ENCODE peak calls at places on chromosome 12, in eight cellular contexts. U is stimulated activated CD4-positive, alpha-beta T cell treated with anti-CD3 and anti-CD28 coated beads, TNF-alpha, amount 100 ng/mL, for 24 hours; S is SK-N-DZ; E is KBM-7; M is amniotic stem cell; X is M059J; V is thyroid gland; I is effector CD4-positive, alpha-beta T cell. P is an unnamed sample.

GRCh38 chr12:14828896-14829295 is 14.4 kb downstream of the ART4 start:
- DNase-seq in X (no peak), S (peak; percentile 22), U (no peak), E (no peak), I (no peak), M (no peak), V (no peak), P (no peak)

GRCh38 chr12:46493352-46494209 is 121.0 kb upstream of the SLC38A2 start:
- DNase-seq in V (no peak), S (no peak), I (no peak), E (no peak), M (no peak), X (no peak), U (no peak), P (no peak)

GRCh38 chr12:119020377-119021360 is 39.3 kb downstream of the SRRM4 start:
- DNase-seq in X (peak; percentile 9), E (peak; percentile 54), U (no peak), I (no peak), S (peak; percentile 17), V (peak; percentile 19), M (no peak), P (no peak)

GRCh38 chr12:58087428-58088117 is 146.2 kb downstream of the ATP23 start:
- DNase-seq in S (no peak), M (no peak), E (no peak), U (no peak), I (no peak), X (no peak), V (no peak), P (no peak)

GRCh38 chr12:28374556-28374955 is 184.3 kb downstream of the CCDC91 start:
- DNase-seq in M (peak; percentile 8), V (no peak), S (no peak), E (no peak), I (no peak), U (no peak), X (peak; percentile 28), P (no peak)

GRCh38 chr12:126545411-126545810 is 1480.2 kb downstream of the AACS start:
- DNase-seq in E (no peak), I (no peak), V (no peak), X (no peak), M (no peak), S (no peak), U (no peak), P (no peak)

GRCh38 chr12:32482226-32482625 is 82.9 kb downstream of the FGD4 start:
- DNase-seq in E (peak; percentile 80), M (no peak), U (no peak), X (no peak), I (no peak), S (no peak), V (no peak), P (no peak)

GRCh38 chr12:22527999-22528398 is 16.3 kb downstream of the C2CD5 start:
- DNase-seq in M (peak; percentile 45), I (no peak), V (no peak), U (no peak), S (no peak), X (peak; percentile 36), E (no peak), P (no peak)

GRCh38 chr12:132548430-132549058 is 58.6 kb downstream of the FBRSL1 start:
- DNase-seq in V (no peak), I (no peak), X (no peak), S (no peak), E (no peak), U (no peak), M (no peak), P (no peak)

GRCh38 chr12:58416211-58416610 is 474.8 kb downstream of the ATP23 start:
- DNase-seq in X (peak; percentile 91), I (no peak), E (no peak), S (no peak), V (no peak), M (peak; percentile 26), U (no peak), P (no peak)

GRCh38 chr12:108157856-108158255 is 28.8 kb downstream of the WSCD2 start:
- DNase-seq in E (no peak), M (no peak), V (no peak), X (no peak), I (no peak), U (no peak), S (no peak), P (no peak)

GRCh38 chr12:131454418-131455217 is 256.3 kb upstream of the SFSWAP start:
- DNase-seq in M (no peak), X (peak; percentile 30), E (peak; percentile 73), I (no peak), S (peak; percentile 96), V (peak; percentile 55), U (peak; percentile 8), P (no peak)

GRCh38 chr12:56931474-56931978 is 2.7 kb downstream of the SDR9C7 start:
- DNase-seq in M (no peak), I (no peak), X (peak; percentile 49), V (no peak), S (peak; percentile 84), E (peak; percentile 71), U (no peak), P (no peak)

GRCh38 chr12:106058256-106059182 is 80.2 kb downstream of the NUAK1 start:
- DNase-seq in M (no peak), S (no peak), E (no peak), V (no peak), X (peak; percentile 55), I (no peak), U (no peak), P (no peak)

GRCh38 chr12:96208801-96209534 is 14.8 kb downstream of the ELK3 start:
- DNase-seq in X (no peak), E (peak; percentile 45), M (no peak), U (no peak), S (no peak), I (no peak), V (no peak), P (no peak)

GRCh38 chr12:26524862-26525465 is 308.0 kb downstream of the ITPR2 start:
- DNase-seq in S (no peak), V (no peak), X (peak; percentile 7), I (no peak), M (no peak), U (no peak), E (peak; percentile 75), P (no peak)

GRCh38 chr12:78864483-78865296 is at the start of gene SYT1:
- DNase-seq in M (peak; percentile 75), U (no peak), E (no peak), X (peak; percentile 88), I (no peak), S (peak; percentile 99), V (no peak), P (no peak)

GRCh38 chr12:68349921-68350606 is 17.9 kb upstream of the MDM1 start:
- DNase-seq in U (no peak), M (no peak), X (peak; percentile 30), S (peak; percentile 50), V (no peak), I (no peak), E (no peak), P (no peak)

GRCh38 chr12:111624540-111624939 is 25.4 kb upstream of the ATXN2 start:
- DNase-seq in I (no peak), V (no peak), E (no peak), M (no peak), U (no peak), S (no peak), X (no peak), P (no peak)

GRCh38 chr12:30988086-30988485 is 61.5 kb downstream of the TSPAN11 start:
- DNase-seq in I (no peak), M (no peak), S (no peak), U (no peak), V (no peak), E (no peak), X (no peak), P (no peak)

GRCh38 chr12:130818381-130819247 is 20.4 kb downstream of the STX2 start:
- DNase-seq in E (no peak), X (no peak), S (no peak), M (no peak), I (peak; percentile 70), V (peak; percentile 76), U (peak; percentile 64), P (peak; percentile 69)

GRCh38 chr12:68510394-68510793 is 100.3 kb upstream of the RAP1B start:
- DNase-seq in X (no peak), E (no peak), M (no peak), I (no peak), V (no peak), U (no peak), S (no peak), P (no peak)

GRCh38 chr12:57087689-57088441 is 1.0 kb upstream of the NAB2 start:
- DNase-seq in V (peak; percentile 99), M (peak; percentile 84), E (peak; percentile 88), U (peak; percentile 69), X (peak; percentile 93), S (peak; percentile 89), I (peak; percentile 68), P (peak; percentile 49)

GRCh38 chr12:34298176-34298970 is 276.1 kb downstream of the ALG10 start:
- DNase-seq in X (no peak), M (no peak), S (no peak), U (no peak), V (no peak), I (no peak), E (no peak), P (no peak)

GRCh38 chr12:67042697-67043131 is 226.4 kb upstream of the CAND1 start:
- DNase-seq in I (no peak), E (no peak), M (no peak), X (peak; percentile 71), V (no peak), S (peak; percentile 55), U (no peak), P (no peak)

GRCh38 chr12:72618764-72619163 is 346.6 kb downstream of the TRHDE start:
- DNase-seq in E (no peak), V (no peak), I (no peak), U (no peak), S (peak; percentile 69), X (no peak), M (no peak), P (no peak)

GRCh38 chr12:111993290-111994150 is 19.4 kb downstream of the TMEM116 start:
- DNase-seq in E (no peak), I (no peak), V (no peak), M (no peak), U (no peak), X (no peak), S (no peak), P (no peak)

GRCh38 chr12:98341732-98342131 is 173.7 kb upstream of the TMPO start:
- DNase-seq in M (no peak), V (no peak), I (no peak), X (no peak), U (no peak), E (no peak), S (no peak), P (no peak)

GRCh38 chr12:71004578-71004977 is 84.0 kb upstream of the PTPRR start:
- DNase-seq in V (no peak), S (no peak), E (no peak), X (no peak), U (no peak), M (no peak), I (no peak), P (no peak)

GRCh38 chr12:79121486-79121885 is 256.9 kb downstream of the SYT1 start:
- DNase-seq in X (no peak), U (no peak), E (no peak), I (no peak), S (no peak), V (no peak), M (no peak), P (no peak)

GRCh38 chr12:99611117-99611516 is 36.4 kb upstream of the GARIN6 start:
- DNase-seq in X (peak; percentile 13), S (no peak), I (no peak), E (no peak), U (no peak), V (no peak), M (peak; percentile 31), P (no peak)

GRCh38 chr12:107411792-107412535 is 273.6 kb upstream of the PWP1 start:
- DNase-seq in M (no peak), U (no peak), V (no peak), E (no peak), X (peak; percentile 98), I (no peak), S (no peak), P (no peak)

GRCh38 chr12:112932485-112933151 is 5.7 kb upstream of the OAS3 start:
- DNase-seq in X (no peak), S (no peak), E (no peak), V (no peak), I (no peak), M (no peak), U (no peak), P (no peak)

GRCh38 chr12:1845427-1845826 is 25.1 kb downstream of the LRTM2 start:
- DNase-seq in U (no peak), V (no peak), E (no peak), S (no peak), I (no peak), X (no peak), M (no peak), P (no peak)